ENCODE peak calls at places on chromosomes 5 and 9, in ten cellular contexts. One of them, this sample, is unnamed.

GRCh38 chr5:123805300-123805699 is 293.3 kb downstream of the CSNK1G3 start:
- DNase-seq in activated CD8-positive, alpha-beta memory T cell treated with anti-CD3 and anti-CD28 coated beads, Interleukin-2, amount 50 U/mL, for 48 hours: no peak
- DNase-seq in spleen: no peak
- DNase-seq in mesendoderm: no peak
- DNase-seq in NCI-H1436 treated with DMSO at 0.1 percent for 48 hours: no peak
- DNase-seq in MM.1S: no peak
- DNase-seq in H7: no peak
- DNase-seq in EH: no peak
- DNase-seq in left ventricle myocardium inferior: no peak
- DNase-seq in WERI-Rb-1: no peak
- DNase-seq in this sample: no peak

GRCh38 chr9:124695280-124695890 is 75.7 kb downstream of the NR6A1 start:
- DNase-seq in NCI-H1436 treated with DMSO at 0.1 percent for 48 hours: no peak
- DNase-seq in left ventricle myocardium inferior: no peak
- DNase-seq in spleen: no peak
- DNase-seq in EH: peak
- DNase-seq in H7: no peak
- DNase-seq in WERI-Rb-1: no peak
- DNase-seq in mesendoderm: no peak
- DNase-seq in activated CD8-positive, alpha-beta memory T cell treated with anti-CD3 and anti-CD28 coated beads, Interleukin-2, amount 50 U/mL, for 48 hours: no peak
- DNase-seq in MM.1S: no peak
- DNase-seq in this sample: no peak

GRCh38 chr9:35756743-35757526 is 2.9 kb upstream of the MSMP start:
- DNase-seq in activated CD8-positive, alpha-beta memory T cell treated with anti-CD3 and anti-CD28 coated beads, Interleukin-2, amount 50 U/mL, for 48 hours: peak
- DNase-seq in EH: peak
- DNase-seq in MM.1S: peak
- DNase-seq in mesendoderm: peak
- DNase-seq in left ventricle myocardium inferior: peak
- DNase-seq in NCI-H1436 treated with DMSO at 0.1 percent for 48 hours: no peak
- DNase-seq in spleen: peak
- DNase-seq in H7: peak
- DNase-seq in WERI-Rb-1: peak
- DNase-seq in this sample: no peak

GRCh38 chr5:116144103-116144502 is 59.3 kb downstream of the COMMD10 start:
- DNase-seq in mesendoderm: peak
- DNase-seq in MM.1S: no peak
- DNase-seq in spleen: no peak
- DNase-seq in H7: no peak
- DNase-seq in EH: peak
- DNase-seq in NCI-H1436 treated with DMSO at 0.1 percent for 48 hours: no peak
- DNase-seq in left ventricle myocardium inferior: no peak
- DNase-seq in activated CD8-positive, alpha-beta memory T cell treated with anti-CD3 and anti-CD28 coated beads, Interleukin-2, amount 50 U/mL, for 48 hours: no peak
- DNase-seq in WERI-Rb-1: no peak
- DNase-seq in this sample: no peak

GRCh38 chr5:48192-48591 is 43.8 kb upstream of the PLEKHG4B start:
- DNase-seq in MM.1S: peak
- DNase-seq in spleen: no peak
- DNase-seq in H7: no peak
- DNase-seq in activated CD8-positive, alpha-beta memory T cell treated with anti-CD3 and anti-CD28 coated beads, Interleukin-2, amount 50 U/mL, for 48 hours: no peak
- DNase-seq in WERI-Rb-1: no peak
- DNase-seq in EH: no peak
- DNase-seq in NCI-H1436 treated with DMSO at 0.1 percent for 48 hours: no peak
- DNase-seq in mesendoderm: no peak
- DNase-seq in left ventricle myocardium inferior: no peak
- DNase-seq in this sample: no peak

GRCh38 chr5:125528881-125529280 is 782.4 kb upstream of the ZNF608 start:
- DNase-seq in left ventricle myocardium inferior: no peak
- DNase-seq in activated CD8-positive, alpha-beta memory T cell treated with anti-CD3 and anti-CD28 coated beads, Interleukin-2, amount 50 U/mL, for 48 hours: no peak
- DNase-seq in mesendoderm: peak
- DNase-seq in EH: no peak
- DNase-seq in MM.1S: no peak
- DNase-seq in WERI-Rb-1: no peak
- DNase-seq in spleen: no peak
- DNase-seq in NCI-H1436 treated with DMSO at 0.1 percent for 48 hours: no peak
- DNase-seq in H7: no peak
- DNase-seq in this sample: no peak

GRCh38 chr5:158814521-158814920 is 285.2 kb downstream of the EBF1 start:
- DNase-seq in H7: no peak
- DNase-seq in spleen: no peak
- DNase-seq in MM.1S: no peak
- DNase-seq in NCI-H1436 treated with DMSO at 0.1 percent for 48 hours: no peak
- DNase-seq in EH: peak
- DNase-seq in WERI-Rb-1: no peak
- DNase-seq in mesendoderm: no peak
- DNase-seq in left ventricle myocardium inferior: no peak
- DNase-seq in activated CD8-positive, alpha-beta memory T cell treated with anti-CD3 and anti-CD28 coated beads, Interleukin-2, amount 50 U/mL, for 48 hours: no peak
- DNase-seq in this sample: no peak

GRCh38 chr9:119368681-119369581 is at the start of gene BRINP1:
- DNase-seq in NCI-H1436 treated with DMSO at 0.1 percent for 48 hours: no peak
- DNase-seq in H7: peak
- DNase-seq in spleen: no peak
- DNase-seq in activated CD8-positive, alpha-beta memory T cell treated with anti-CD3 and anti-CD28 coated beads, Interleukin-2, amount 50 U/mL, for 48 hours: no peak
- DNase-seq in left ventricle myocardium inferior: peak
- DNase-seq in EH: peak
- DNase-seq in MM.1S: no peak
- DNase-seq in WERI-Rb-1: peak
- DNase-seq in mesendoderm: peak
- DNase-seq in this sample: no peak

GRCh38 chr5:140042551-140043507 is at the start of gene NRG2:
- DNase-seq in NCI-H1436 treated with DMSO at 0.1 percent for 48 hours: no peak
- DNase-seq in mesendoderm: peak
- DNase-seq in WERI-Rb-1: peak
- DNase-seq in MM.1S: peak
- DNase-seq in activated CD8-positive, alpha-beta memory T cell treated with anti-CD3 and anti-CD28 coated beads, Interleukin-2, amount 50 U/mL, for 48 hours: peak
- DNase-seq in EH: peak
- DNase-seq in H7: peak
- DNase-seq in left ventricle myocardium inferior: peak
- DNase-seq in spleen: peak
- DNase-seq in this sample: no peak

GRCh38 chr5:40386293-40386692 is 293.4 kb upstream of the PTGER4 start:
- DNase-seq in NCI-H1436 treated with DMSO at 0.1 percent for 48 hours: no peak
- DNase-seq in left ventricle myocardium inferior: no peak
- DNase-seq in EH: peak
- DNase-seq in mesendoderm: peak
- DNase-seq in WERI-Rb-1: no peak
- DNase-seq in MM.1S: peak
- DNase-seq in activated CD8-positive, alpha-beta memory T cell treated with anti-CD3 and anti-CD28 coated beads, Interleukin-2, amount 50 U/mL, for 48 hours: no peak
- DNase-seq in spleen: no peak
- DNase-seq in H7: no peak
- DNase-seq in this sample: no peak

GRCh38 chr5:61450170-61450815 is 118.2 kb downstream of the ZSWIM6 start:
- DNase-seq in NCI-H1436 treated with DMSO at 0.1 percent for 48 hours: no peak
- DNase-seq in spleen: no peak
- DNase-seq in MM.1S: no peak
- DNase-seq in left ventricle myocardium inferior: no peak
- DNase-seq in WERI-Rb-1: no peak
- DNase-seq in EH: peak
- DNase-seq in mesendoderm: peak
- DNase-seq in H7: no peak
- DNase-seq in activated CD8-positive, alpha-beta memory T cell treated with anti-CD3 and anti-CD28 coated beads, Interleukin-2, amount 50 U/mL, for 48 hours: no peak
- DNase-seq in this sample: peak

GRCh38 chr5:136213919-136214493 is 21.0 kb upstream of the SMIM32 start:
- DNase-seq in mesendoderm: no peak
- DNase-seq in MM.1S: no peak
- DNase-seq in spleen: no peak
- DNase-seq in H7: no peak
- DNase-seq in left ventricle myocardium inferior: no peak
- DNase-seq in EH: no peak
- DNase-seq in NCI-H1436 treated with DMSO at 0.1 percent for 48 hours: no peak
- DNase-seq in WERI-Rb-1: no peak
- DNase-seq in activated CD8-positive, alpha-beta memory T cell treated with anti-CD3 and anti-CD28 coated beads, Interleukin-2, amount 50 U/mL, for 48 hours: no peak
- DNase-seq in this sample: no peak

This sample was measured in skeletal muscle cell.